ENCODE peak calls at places on chromosomes 16 and 17, in nine cellular contexts. One of them, this sample, is unnamed.

GRCh38 chr17:72287586-72287985 is 166.8 kb downstream of the SOX9 start:
- DNase-seq in upper lobe of right lung: no peak
- DNase-seq in body of pancreas: peak; percentile 24
- DNase-seq in GM12878: no peak
- DNase-seq in fibroblast of lung: no peak
- DNase-seq in PC-9: no peak
- DNase-seq in tibial artery: no peak
- DNase-seq in Peyer's patch: no peak
- DNase-seq in cardiac fibroblast: no peak
- DNase-seq in this sample: no peak

GRCh38 chr16:67917140-67917851 is 14.4 kb downstream of the CTRL start:
- DNase-seq in fibroblast of lung: no peak
- DNase-seq in tibial artery: no peak
- DNase-seq in upper lobe of right lung: no peak
- DNase-seq in PC-9: no peak
- DNase-seq in body of pancreas: no peak
- DNase-seq in Peyer's patch: no peak
- DNase-seq in GM12878: no peak
- DNase-seq in cardiac fibroblast: no peak
- DNase-seq in this sample: no peak

GRCh38 chr17:13413001-13413400 is 188.7 kb downstream of the HS3ST3A1 start:
- DNase-seq in upper lobe of right lung: no peak
- DNase-seq in PC-9: no peak
- DNase-seq in cardiac fibroblast: peak; percentile 65
- DNase-seq in GM12878: no peak
- DNase-seq in tibial artery: no peak
- DNase-seq in fibroblast of lung: peak; percentile 31
- DNase-seq in Peyer's patch: no peak
- DNase-seq in body of pancreas: no peak
- DNase-seq in this sample: no peak

GRCh38 chr16:77679901-77680300 is 42.4 kb upstream of the NUDT7 start:
- DNase-seq in tibial artery: no peak
- DNase-seq in Peyer's patch: no peak
- DNase-seq in GM12878: no peak
- DNase-seq in body of pancreas: no peak
- DNase-seq in cardiac fibroblast: no peak
- DNase-seq in upper lobe of right lung: no peak
- DNase-seq in PC-9: no peak
- DNase-seq in fibroblast of lung: peak; percentile 14
- DNase-seq in this sample: peak; percentile 56

GRCh38 chr17:59406808-59407381 is 75.4 kb downstream of the YPEL2 start:
- DNase-seq in tibial artery: no peak
- DNase-seq in PC-9: peak; percentile 88
- DNase-seq in body of pancreas: no peak
- DNase-seq in cardiac fibroblast: peak; percentile 52
- DNase-seq in fibroblast of lung: peak; percentile 63
- DNase-seq in Peyer's patch: no peak
- DNase-seq in GM12878: no peak
- DNase-seq in upper lobe of right lung: no peak
- DNase-seq in this sample: peak; percentile 75

GRCh38 chr16:16992986-16993783 is 477.6 kb downstream of the XYLT1 start:
- DNase-seq in body of pancreas: no peak
- DNase-seq in upper lobe of right lung: no peak
- DNase-seq in fibroblast of lung: no peak
- DNase-seq in GM12878: peak; percentile 20
- DNase-seq in cardiac fibroblast: no peak
- DNase-seq in PC-9: no peak
- DNase-seq in tibial artery: no peak
- DNase-seq in Peyer's patch: peak; percentile 66
- DNase-seq in this sample: no peak

GRCh38 chr17:10651927-10652326 is 5.2 kb downstream of the MYH3 start:
- DNase-seq in GM12878: no peak
- DNase-seq in body of pancreas: no peak
- DNase-seq in Peyer's patch: no peak
- DNase-seq in upper lobe of right lung: no peak
- DNase-seq in cardiac fibroblast: no peak
- DNase-seq in tibial artery: no peak
- DNase-seq in fibroblast of lung: no peak
- DNase-seq in PC-9: no peak
- DNase-seq in this sample: no peak

GRCh38 chr16:1900452-1900774 is 17.8 kb downstream of the HS3ST6 start:
- DNase-seq in tibial artery: no peak
- DNase-seq in fibroblast of lung: no peak
- DNase-seq in Peyer's patch: no peak
- DNase-seq in cardiac fibroblast: no peak
- DNase-seq in PC-9: peak; percentile 57
- DNase-seq in GM12878: no peak
- DNase-seq in upper lobe of right lung: no peak
- DNase-seq in body of pancreas: no peak
- DNase-seq in this sample: no peak

GRCh38 chr17:45770632-45771472 is 13.3 kb upstream of the CRHR1 start:
- DNase-seq in Peyer's patch: no peak
- DNase-seq in PC-9: no peak
- DNase-seq in upper lobe of right lung: no peak
- DNase-seq in body of pancreas: no peak
- DNase-seq in tibial artery: no peak
- DNase-seq in cardiac fibroblast: no peak
- DNase-seq in GM12878: no peak
- DNase-seq in fibroblast of lung: no peak
- DNase-seq in this sample: no peak

GRCh38 chr17:45764479-45764878 is 19.6 kb upstream of the CRHR1 start:
- DNase-seq in body of pancreas: no peak
- DNase-seq in PC-9: no peak
- DNase-seq in GM12878: no peak
- DNase-seq in Peyer's patch: no peak
- DNase-seq in fibroblast of lung: no peak
- DNase-seq in tibial artery: no peak
- DNase-seq in upper lobe of right lung: no peak
- DNase-seq in cardiac fibroblast: no peak
- DNase-seq in this sample: no peak

GRCh38 chr17:45771473-45771959 is 12.6 kb upstream of the CRHR1 start:
- DNase-seq in cardiac fibroblast: no peak
- DNase-seq in tibial artery: no peak
- DNase-seq in Peyer's patch: no peak
- DNase-seq in fibroblast of lung: no peak
- DNase-seq in PC-9: no peak
- DNase-seq in upper lobe of right lung: no peak
- DNase-seq in GM12878: no peak
- DNase-seq in body of pancreas: no peak
- DNase-seq in this sample: no peak

GRCh38 chr17:45763182-45763581 is 20.9 kb upstream of the CRHR1 start:
- DNase-seq in cardiac fibroblast: no peak
- DNase-seq in tibial artery: no peak
- DNase-seq in upper lobe of right lung: no peak
- DNase-seq in GM12878: no peak
- DNase-seq in fibroblast of lung: no peak
- DNase-seq in Peyer's patch: no peak
- DNase-seq in PC-9: no peak
- DNase-seq in body of pancreas: no peak
- DNase-seq in this sample: no peak

GRCh38 chr17:45768000-45768399 is 16.1 kb upstream of the CRHR1 start:
- DNase-seq in GM12878: no peak
- DNase-seq in Peyer's patch: no peak
- DNase-seq in tibial artery: no peak
- DNase-seq in body of pancreas: no peak
- DNase-seq in upper lobe of right lung: no peak
- DNase-seq in PC-9: no peak
- DNase-seq in cardiac fibroblast: no peak
- DNase-seq in fibroblast of lung: no peak
- DNase-seq in this sample: no peak
- TF ChIP-seq CTCF in GM12878: no peak
- TF ChIP-seq CTCF in Peyer's patch: no peak
- TF ChIP-seq CTCF in tibial artery: no peak
- TF ChIP-seq CTCF in body of pancreas: no peak
- TF ChIP-seq CTCF in upper lobe of right lung: no peak
- TF ChIP-seq CTCF in PC-9: no peak
- TF ChIP-seq CTCF in cardiac fibroblast: no peak
- TF ChIP-seq CTCF in fibroblast of lung: no peak
- TF ChIP-seq CTCF in this sample: no peak

GRCh38 chr17:68709461-68709860 is 108.3 kb upstream of the FAM20A start:
- DNase-seq in PC-9: no peak
- DNase-seq in upper lobe of right lung: no peak
- DNase-seq in body of pancreas: no peak
- DNase-seq in GM12878: no peak
- DNase-seq in tibial artery: no peak
- DNase-seq in cardiac fibroblast: no peak
- DNase-seq in fibroblast of lung: no peak
- DNase-seq in Peyer's patch: no peak
- DNase-seq in this sample: peak; percentile 28

GRCh38 chr17:68704897-68705296 is 103.7 kb upstream of the FAM20A start:
- DNase-seq in GM12878: no peak
- DNase-seq in body of pancreas: no peak
- DNase-seq in fibroblast of lung: no peak
- DNase-seq in cardiac fibroblast: peak; percentile 46
- DNase-seq in upper lobe of right lung: no peak
- DNase-seq in Peyer's patch: no peak
- DNase-seq in PC-9: no peak
- DNase-seq in tibial artery: no peak
- DNase-seq in this sample: peak; percentile 86

GRCh38 chr17:68706351-68706750 is 105.2 kb upstream of the FAM20A start:
- DNase-seq in fibroblast of lung: peak; percentile 17
- DNase-seq in PC-9: no peak
- DNase-seq in cardiac fibroblast: no peak
- DNase-seq in tibial artery: no peak
- DNase-seq in GM12878: no peak
- DNase-seq in body of pancreas: no peak
- DNase-seq in upper lobe of right lung: no peak
- DNase-seq in Peyer's patch: no peak
- DNase-seq in this sample: peak; percentile 72

GRCh38 chr17:68705331-68706166 is 104.4 kb upstream of the FAM20A start:
- DNase-seq in PC-9: no peak
- DNase-seq in Peyer's patch: no peak
- DNase-seq in cardiac fibroblast: peak; percentile 39
- DNase-seq in GM12878: no peak
- DNase-seq in body of pancreas: no peak
- DNase-seq in fibroblast of lung: peak; percentile 21
- DNase-seq in tibial artery: no peak
- DNase-seq in upper lobe of right lung: no peak
- DNase-seq in this sample: peak; percentile 91

DNA sequence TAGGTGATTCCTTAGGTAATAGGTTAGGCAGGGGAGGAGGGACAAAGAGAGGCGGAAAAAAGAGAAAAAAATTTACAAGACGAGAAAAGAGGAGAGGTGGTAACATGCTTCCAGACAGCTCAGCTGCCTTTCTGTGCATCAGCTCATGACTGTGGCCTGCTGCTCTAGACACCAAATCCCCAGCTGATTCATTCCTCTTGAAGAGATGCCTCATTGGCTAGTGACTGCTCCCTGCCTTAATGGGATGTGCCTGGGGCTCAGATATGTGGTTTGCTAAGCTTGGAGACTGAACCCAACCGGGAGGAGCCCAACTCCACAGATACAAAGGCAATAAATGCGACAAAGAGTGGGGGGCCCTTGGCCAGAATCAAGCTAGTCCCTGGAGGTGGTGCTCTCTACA is 105.9 kb upstream of the FAM20A start:
- DNase-seq in body of pancreas: no peak
- DNase-seq in PC-9: no peak
- DNase-seq in tibial artery: no peak
- DNase-seq in fibroblast of lung: no peak
- DNase-seq in Peyer's patch: no peak
- DNase-seq in GM12878: no peak
- DNase-seq in upper lobe of right lung: no peak
- DNase-seq in cardiac fibroblast: peak; percentile 33
- DNase-seq in this sample: peak; percentile 80
- H3K4me3 ChIP-seq in body of pancreas: no peak overlapping the region
- H3K4me3 ChIP-seq in PC-9: no peak overlapping the region
- H3K4me3 ChIP-seq in tibial artery: no peak overlapping the region
- H3K4me3 ChIP-seq in fibroblast of lung: no peak overlapping the region
- H3K4me3 ChIP-seq in Peyer's patch: no peak overlapping the region
- H3K4me3 ChIP-seq in GM12878: no peak overlapping the region
- H3K4me3 ChIP-seq in upper lobe of right lung: no peak overlapping the region
- H3K4me3 ChIP-seq in cardiac fibroblast: no peak overlapping the region
- H3K4me3 ChIP-seq in this sample: no peak overlapping the region

DNA sequence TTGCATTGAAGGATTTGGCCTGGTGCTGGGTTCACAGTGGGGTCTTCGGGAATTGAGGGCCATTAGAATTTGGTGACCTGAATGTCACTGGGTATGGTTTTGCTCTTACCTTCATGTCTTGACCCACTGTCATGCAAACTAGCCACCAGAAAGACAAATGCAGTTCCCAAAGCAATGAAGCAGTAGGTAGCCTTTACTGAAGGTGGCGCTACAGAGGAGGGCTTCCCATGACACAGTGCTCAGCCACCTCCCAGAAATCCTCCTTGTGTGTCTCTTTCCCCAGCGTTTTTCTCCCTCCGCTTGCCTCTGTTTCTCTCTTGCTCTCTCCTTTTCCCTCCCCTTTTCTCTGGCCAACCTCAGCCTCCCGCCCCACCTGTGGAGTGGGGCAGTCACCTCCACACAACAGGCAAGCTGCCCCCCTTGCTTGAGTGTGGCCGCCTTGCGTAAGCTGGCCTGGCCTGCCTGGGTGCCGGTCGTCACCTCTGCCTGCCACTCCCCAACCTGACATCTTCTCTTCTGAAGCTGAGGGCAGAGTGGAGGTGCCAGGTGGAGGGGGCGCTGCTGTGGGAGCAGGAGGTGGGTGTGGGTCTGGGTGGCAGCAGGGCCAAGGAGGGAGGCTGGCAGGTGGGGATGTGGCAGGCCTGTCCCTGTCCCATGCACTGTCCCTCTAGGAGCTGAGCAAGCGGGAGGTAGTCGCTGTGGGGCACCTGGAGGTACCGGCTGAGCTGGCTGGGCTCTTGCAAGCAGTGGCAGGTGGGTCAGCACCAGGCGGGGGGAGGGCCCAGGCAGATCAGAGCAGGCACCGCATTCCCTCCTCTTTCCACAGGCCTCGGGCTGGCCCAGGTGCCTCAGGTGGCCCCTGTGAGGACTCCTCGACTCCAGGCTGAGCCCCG is 34.7 kb downstream of the MYO15A start:
- DNase-seq in body of pancreas: no peak
- DNase-seq in PC-9: no peak
- DNase-seq in fibroblast of lung: peak; percentile 13
- DNase-seq in Peyer's patch: no peak
- DNase-seq in GM12878: no peak
- DNase-seq in tibial artery: no peak
- DNase-seq in cardiac fibroblast: peak; percentile 31
- DNase-seq in upper lobe of right lung: peak; percentile 77
- DNase-seq in this sample: peak; percentile 12
- TF ChIP-seq CTCF in body of pancreas: peak; percentile 5
- TF ChIP-seq CTCF in PC-9: peak; percentile 57
- TF ChIP-seq CTCF in fibroblast of lung: no peak
- TF ChIP-seq CTCF in Peyer's patch: peak; percentile 4
- TF ChIP-seq CTCF in GM12878: peak; percentile 44
- TF ChIP-seq CTCF in tibial artery: no peak
- TF ChIP-seq CTCF in cardiac fibroblast: peak; percentile 48
- TF ChIP-seq CTCF in upper lobe of right lung: peak; percentile 38
- TF ChIP-seq CTCF in this sample: peak; percentile 56

DNA sequence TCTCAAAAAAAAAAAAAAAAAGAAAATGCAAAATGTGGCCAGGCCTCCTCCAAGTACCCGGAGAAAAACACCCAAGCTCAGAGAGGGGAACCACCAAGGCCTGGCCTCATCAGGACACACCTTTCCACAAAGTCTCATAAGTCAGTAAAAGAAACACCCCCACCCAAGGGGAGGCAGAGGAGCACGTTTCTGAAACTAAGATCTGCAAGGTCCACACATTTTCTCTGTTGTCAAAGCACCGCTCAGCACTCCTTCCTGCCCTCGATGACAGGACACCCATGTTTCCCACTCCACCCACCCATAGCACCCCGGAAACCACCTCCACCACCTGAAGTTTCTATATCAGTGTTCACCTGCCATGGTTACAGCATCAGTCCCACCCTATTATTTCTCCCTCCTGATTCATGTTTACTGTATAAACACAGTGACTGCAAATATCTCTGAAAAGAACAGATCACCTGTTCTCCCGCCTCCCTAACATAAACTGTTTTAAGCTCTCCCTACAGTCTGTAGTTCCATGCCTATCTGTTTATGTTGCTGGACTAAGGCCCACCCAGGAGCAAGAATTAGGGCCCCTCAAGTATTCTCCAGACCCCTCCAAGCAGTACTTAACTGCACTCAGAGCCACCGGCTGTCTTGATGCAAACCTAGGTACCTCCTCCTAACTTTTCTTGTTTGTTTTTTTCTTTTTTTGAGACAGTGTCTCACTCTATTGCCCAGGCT is 2.0 kb downstream of the CORO7 start:
- DNase-seq in fibroblast of lung: no peak
- DNase-seq in body of pancreas: no peak
- DNase-seq in Peyer's patch: peak; percentile 83
- DNase-seq in tibial artery: no peak
- DNase-seq in PC-9: no peak
- DNase-seq in GM12878: peak; percentile 98
- DNase-seq in cardiac fibroblast: no peak
- DNase-seq in upper lobe of right lung: no peak
- DNase-seq in this sample: no peak
- H3K4me3 ChIP-seq in fibroblast of lung: no peak overlapping the region
- H3K4me3 ChIP-seq in body of pancreas: no peak overlapping the region
- H3K4me3 ChIP-seq in Peyer's patch: no peak overlapping the region
- H3K4me3 ChIP-seq in tibial artery: no peak overlapping the region
- H3K4me3 ChIP-seq in PC-9: no peak overlapping the region
- H3K4me3 ChIP-seq in GM12878: peak overlapping the region; percentile 92
- H3K4me3 ChIP-seq in cardiac fibroblast: no peak overlapping the region
- H3K4me3 ChIP-seq in upper lobe of right lung: no peak overlapping the region
- H3K4me3 ChIP-seq in this sample: no peak overlapping the region

This sample was measured in fibroblast of villous mesenchyme.